ENCODE peak calls at places on chromosomes 12 and 14, in four cellular contexts. W is Peyer's patch; F is CD4-positive, alpha-beta T cell; I is tibial artery. X is an unnamed sample.

GRCh38 chr12:56358836-56359532 is 923 bp downstream of the STAT2 start:
- DNase-seq in F (no peak), W (no peak), I (no peak), X (no peak)

GRCh38 chr12:30323008-30323407 is 372.7 kb downstream of the IPO8 start:
- DNase-seq in I (no peak), F (no peak), W (no peak), X (no peak)

GRCh38 chr12:103279444-103279843 is 216.3 kb downstream of the C12orf42 start:
- DNase-seq in W (no peak), F (no peak), I (no peak), X (no peak)

GRCh38 chr12:20028033-20028432 is 340.3 kb upstream of the PDE3A start:
- DNase-seq in F (no peak), I (no peak), W (no peak), X (no peak)

GRCh38 chr14:35044939-35045797 is 904 bp upstream of the FAM177A1 start:
- DNase-seq in W (no peak), I (no peak), F (no peak), X (no peak)

GRCh38 chr12:104426926-104427546 is 29.7 kb upstream of the CHST11 start:
- DNase-seq in I (no peak), F (no peak), W (no peak), X (no peak)

GRCh38 chr12:39915249-39915648 is 190.6 kb downstream of the SLC2A13 start:
- DNase-seq in F (no peak), I (no peak), W (no peak), X (no peak)

GRCh38 chr14:68979021-68979721 is at the start of gene ACTN1:
- DNase-seq in F (peak), I (peak), W (peak), X (peak)

GRCh38 chr14:20798932-20799331 is 3.7 kb downstream of the RNASE1 start:
- DNase-seq in I (no peak), F (no peak), W (no peak), X (no peak)

GRCh38 chr14:26412421-26412820 is 185.4 kb downstream of the NOVA1 start:
- DNase-seq in F (no peak), I (no peak), W (no peak), X (no peak)

GRCh38 chr12:22299294-22299912 is 35.1 kb downstream of the ST8SIA1 start:
- DNase-seq in F (no peak), I (no peak), W (no peak), X (peak)

GRCh38 chr12:51421266-51421884 is 3.3 kb upstream of the SLC4A8 start:
- DNase-seq in F (no peak), W (no peak), I (no peak), X (peak)

GRCh38 chr12:100574262-100575074 is 984 bp downstream of the GAS2L3 start:
- DNase-seq in W (no peak), I (no peak), F (no peak), X (no peak)

GRCh38 chr14:48323655-48324054 is 648.2 kb upstream of the MDGA2 start:
- DNase-seq in F (no peak), I (no peak), W (no peak), X (no peak)

GRCh38 chr14:75432406-75432805 is 4.6 kb downstream of the JDP2 start:
- DNase-seq in F (no peak), W (no peak), I (no peak), X (no peak)

GRCh38 chr14:75435473-75435872 is 7.7 kb downstream of the JDP2 start:
- DNase-seq in W (no peak), I (no peak), F (no peak), X (peak)

GRCh38 chr14:75433631-75434556 is 6.1 kb downstream of the JDP2 start:
- DNase-seq in F (no peak), I (no peak), W (no peak), X (no peak)

GRCh38 chr14:75437201-75438143 is 9.7 kb downstream of the JDP2 start:
- DNase-seq in I (no peak), W (no peak), F (no peak), X (no peak)

DNA sequence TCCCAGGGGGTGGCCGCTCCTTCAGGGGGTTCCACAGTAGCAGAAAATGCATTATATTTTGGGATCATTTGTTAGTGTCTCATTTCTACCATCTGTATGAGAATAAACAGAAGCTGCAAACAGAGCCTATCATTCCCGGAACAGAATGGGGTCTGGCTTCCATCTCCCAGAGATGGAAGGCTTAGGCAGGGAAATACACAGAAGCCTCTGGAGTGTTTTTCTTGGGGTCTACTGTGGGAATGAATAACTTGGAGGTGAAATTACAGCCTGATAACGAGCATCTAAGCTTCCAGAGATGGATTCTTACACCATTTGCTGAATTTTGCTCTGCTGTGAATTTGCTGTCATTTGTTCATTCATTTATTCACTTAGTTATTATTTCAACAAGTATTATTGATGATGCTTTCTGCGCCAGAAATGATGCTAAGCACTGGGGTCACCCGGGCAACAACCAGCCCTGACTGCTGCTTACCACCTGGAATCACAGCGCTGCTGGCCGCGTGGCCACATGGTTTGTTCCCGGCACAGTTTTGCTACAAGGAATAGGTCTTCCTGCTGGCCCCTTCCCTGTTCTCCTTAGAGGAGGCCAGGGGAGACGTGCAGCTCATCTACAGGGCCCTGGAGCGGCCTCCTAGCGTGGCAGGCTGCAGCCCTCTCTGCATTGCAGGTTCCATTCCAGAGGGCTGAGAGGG is 6.9 kb downstream of the JDP2 start:
- DNase-seq in F (no peak), W (no peak), I (no peak), X (no peak)
- H3K27ac ChIP-seq in F (no peak), W (no peak), I (no peak), X (no peak)

DNA sequence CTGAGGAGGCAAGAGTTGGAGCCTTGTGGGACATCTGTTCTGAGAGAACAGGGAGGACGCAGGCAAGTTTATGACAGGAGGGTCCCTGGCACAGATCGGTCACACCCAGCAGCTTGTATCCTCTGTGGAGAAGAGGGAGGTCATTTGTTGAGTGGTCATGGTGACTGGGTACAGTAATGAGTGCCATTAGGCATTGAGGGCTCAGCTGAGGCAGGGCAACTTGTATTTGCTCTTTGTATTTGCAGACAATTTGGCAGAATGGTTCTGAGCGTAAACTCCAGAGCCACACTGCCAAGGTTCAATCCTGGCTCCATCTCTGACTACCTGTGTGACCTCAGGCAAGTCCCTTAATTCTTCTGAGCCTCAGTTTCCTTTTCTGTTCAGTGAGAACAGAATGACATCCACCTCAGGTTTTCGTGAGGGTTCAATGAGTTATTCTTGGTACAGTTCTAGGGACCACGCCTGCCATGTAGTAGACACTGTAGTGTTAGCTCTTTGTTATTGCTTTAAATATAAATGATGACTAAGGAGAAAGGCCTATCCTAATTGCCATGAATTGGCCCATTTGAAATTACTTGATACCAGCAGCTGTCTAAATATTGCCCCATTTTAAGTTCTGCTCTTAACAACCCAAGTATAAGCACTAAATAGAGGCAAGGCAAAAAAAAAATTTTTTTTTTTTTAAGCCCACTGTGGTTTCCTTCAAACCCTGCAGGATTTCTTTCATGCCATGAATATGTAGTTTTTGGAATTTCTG is 84.4 kb downstream of the BORCS5 start:
- DNase-seq in W (no peak), I (no peak), F (no peak), X (no peak)
- H3K27ac ChIP-seq in W (peak), I (peak), F (peak), X (peak)

GRCh38 chr12:1532367-1532752 is 62.0 kb downstream of the FBXL14 start:
- DNase-seq in W (no peak), I (no peak), F (no peak), X (no peak)

GRCh38 chr12:1529862-1530591 is 64.4 kb downstream of the FBXL14 start:
- DNase-seq in I (peak), F (no peak), W (no peak), X (no peak)

GRCh38 chr12:1531654-1532366 is 62.6 kb downstream of the FBXL14 start:
- DNase-seq in F (no peak), W (no peak), I (peak), X (no peak)

GRCh38 chr12:1530592-1531159 is 63.7 kb downstream of the FBXL14 start:
- DNase-seq in W (no peak), F (no peak), I (peak), X (no peak)

GRCh38 chr12:1531160-1531653 is 63.2 kb downstream of the FBXL14 start:
- DNase-seq in F (no peak), W (no peak), I (peak), X (no peak)
- H3K27ac ChIP-seq in F (no peak), W (no peak), I (no peak), X (no peak)

GRCh38 chr14:103849151-103850013 is 2.0 kb upstream of the PPP1R13B start:
- DNase-seq in I (no peak), W (no peak), F (no peak), X (no peak)
- H3K27ac ChIP-seq in I (no peak), W (peak), F (no peak), X (no peak)

GRCh38 chr12:42216737-42217136 is 21.3 kb downstream of the YAF2 start:
- DNase-seq in I (no peak), W (no peak), F (no peak), X (no peak)

GRCh38 chr12:42221722-42222121 is 16.3 kb downstream of the YAF2 start:
- DNase-seq in W (no peak), I (no peak), F (no peak), X (no peak)

DNA sequence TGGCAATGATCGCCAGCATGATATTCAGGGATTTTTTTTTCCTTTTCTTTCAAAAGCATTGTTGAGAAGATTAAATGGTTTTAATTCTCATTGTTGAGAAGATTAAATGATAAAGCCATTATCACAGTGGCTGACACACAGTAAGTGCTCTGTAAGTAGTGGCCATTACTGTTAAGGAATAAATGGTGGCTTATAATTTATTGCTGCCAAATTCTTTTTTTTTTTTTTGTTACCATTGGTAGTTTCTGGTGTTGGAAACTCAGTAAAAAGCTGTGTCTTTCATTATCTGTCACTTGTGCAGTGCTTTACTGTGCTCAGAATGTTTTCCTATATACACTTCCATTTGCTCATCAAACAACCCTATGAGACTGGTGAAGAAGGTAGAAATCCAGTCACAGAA is 15.3 kb downstream of the YAF2 start:
- DNase-seq in I (no peak), W (no peak), F (no peak), X (no peak)
- H3K27ac ChIP-seq in I (no peak), W (no peak), F (no peak), X (no peak)

DNA sequence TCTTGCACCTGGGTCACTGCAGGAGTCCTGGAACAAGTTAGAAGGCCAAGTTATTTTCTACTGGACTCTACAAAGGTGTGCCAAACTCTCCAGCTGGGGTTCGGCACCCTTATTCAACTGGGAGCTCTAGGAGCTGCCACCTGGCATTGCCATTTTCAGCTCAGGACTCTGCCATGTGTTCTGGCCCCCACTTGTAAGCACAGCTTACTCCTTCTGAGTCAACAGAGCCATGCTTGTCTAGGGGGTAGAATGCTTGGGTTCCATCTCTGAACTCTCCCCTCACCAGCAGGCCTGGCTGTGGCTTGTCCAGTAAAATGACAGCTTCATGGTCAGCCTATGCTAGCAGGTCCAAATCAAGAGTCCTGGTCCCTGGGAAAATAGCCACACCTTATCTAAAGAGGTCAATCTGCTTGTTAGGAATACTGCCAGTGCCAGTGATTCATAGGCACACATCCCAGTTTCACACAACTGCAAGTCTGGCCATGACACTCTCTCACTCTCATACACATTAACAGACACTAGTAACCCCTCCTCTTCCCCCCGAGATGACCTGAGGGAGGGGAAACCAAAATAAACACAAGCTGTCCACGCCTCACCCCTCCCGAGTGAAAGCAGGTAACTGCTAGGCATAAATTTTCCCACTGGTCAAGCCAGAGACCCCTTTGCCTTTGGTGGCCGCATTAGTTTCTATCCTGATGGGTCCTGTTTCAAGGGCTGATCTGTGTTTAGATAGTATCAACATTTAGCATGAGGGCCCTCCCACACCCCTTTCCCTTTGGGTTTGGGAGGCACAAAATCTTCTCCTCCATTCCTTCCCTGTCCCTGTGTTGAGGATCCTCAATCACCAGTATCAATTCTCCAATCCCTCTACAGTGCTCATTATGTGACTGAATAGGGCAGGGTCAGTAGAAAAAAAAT is 182.3 kb upstream of the GZMB start:
- DNase-seq in F (no peak), I (no peak), W (no peak), X (no peak)
- H3K27ac ChIP-seq in F (no peak), I (no peak), W (peak), X (no peak)

X was measured in CD4-positive, CD25-positive, alpha-beta regulatory T cell.